ENCODE peak calls at places on chromosomes 4 and X, in four cellular contexts. A, D, E and B are unnamed samples.

GRCh38 chr4:112861378-112862317 is 187.8 kb upstream of the ANK2 start:
- DNase-seq in A (no peak), D (no peak), E (no peak), B (peak)

GRCh38 chr4:25981749-25982148 is 67.7 kb downstream of the SMIM20 start:
- DNase-seq in E (no peak), D (no peak), A (no peak), B (no peak)

GRCh38 chrX:42276982-42277690 is 353.8 kb upstream of the CASK start:
- DNase-seq in A (peak), E (no peak), D (no peak), B (no peak)

GRCh38 chrX:150202641-150203248 is 160.4 kb upstream of the MAMLD1 start:
- DNase-seq in E (no peak), A (peak), D (no peak), B (no peak)

GRCh38 chr4:85039526-85039925 is 73.0 kb upstream of the WDFY3 start:
- DNase-seq in E (no peak), A (peak), D (peak), B (no peak)

GRCh38 chr4:53591372-53591892 is at the start of gene LNX1:
- DNase-seq in D (peak), A (peak), E (peak), B (peak)

GRCh38 chr4:137543198-137543597 is 10.9 kb upstream of the PCDH18 start:
- DNase-seq in A (no peak), E (peak), D (no peak), B (peak)

GRCh38 chr4:140153744-140154571 is at the start of gene MAML3:
- DNase-seq in E (peak), D (peak), A (peak), B (peak)

GRCh38 chrX:48957477-48957826 is at the start of gene OTUD5:
- DNase-seq in D (no peak), E (peak), A (peak), B (no peak)

GRCh38 chr4:48008021-48008596 is 8.4 kb downstream of the CNGA1 start:
- DNase-seq in A (no peak), D (peak), E (peak), B (peak)

GRCh38 chr4:189445613-189446012 is 495.1 kb upstream of the FRG1 start:
- DNase-seq in D (no peak), E (no peak), A (no peak), B (no peak)

GRCh38 chr4:139919513-139919912 is 234.5 kb downstream of the MAML3 start:
- DNase-seq in A (no peak), D (no peak), E (no peak), B (no peak)

GRCh38 chrX:134683351-134683750 is 25.1 kb upstream of the PLAC1 start:
- DNase-seq in A (no peak), E (no peak), D (no peak), B (no peak)

GRCh38 chrX:136896121-136896914 is 15.8 kb upstream of the RBMX start:
- DNase-seq in E (no peak), D (no peak), A (no peak), B (no peak)

GRCh38 chr4:123997116-123997515 is 600.5 kb downstream of the SPRY1 start:
- DNase-seq in D (peak), E (peak), A (no peak), B (peak)

GRCh38 chr4:102352774-102353173 is 7.5 kb upstream of the SLC39A8 start:
- DNase-seq in A (peak), D (no peak), E (no peak), B (no peak)

GRCh38 chr4:24763631-24764302 is 31.6 kb upstream of the SOD3 start:
- DNase-seq in D (no peak), A (peak), E (no peak), B (no peak)

GRCh38 chr4:41745292-41746024 is 3.1 kb downstream of the PHOX2B start:
- DNase-seq in A (no peak), D (no peak), E (peak), B (peak)

GRCh38 chrX:118156953-118157608 is 40.5 kb upstream of the KLHL13 start:
- DNase-seq in E (peak), A (no peak), D (no peak), B (no peak)

GRCh38 chrX:151921866-151922265 is 9.2 kb downstream of the MAGEA4 start:
- DNase-seq in A (no peak), E (no peak), D (no peak), B (no peak)

GRCh38 chr4:17512973-17513665 is 1.2 kb upstream of the QDPR start:
- DNase-seq in D (no peak), A (no peak), E (no peak), B (no peak)

GRCh38 chrX:136162827-136163427 is 15.6 kb downstream of the FHL1 start:
- DNase-seq in E (peak), A (peak), D (peak), B (peak)

GRCh38 chrX:11750051-11750450 is 8.0 kb upstream of the MSL3 start:
- DNase-seq in A (no peak), E (no peak), D (no peak), B (no peak)

GRCh38 chrX:24145340-24146186 is 4.0 kb upstream of the ZFX start:
- DNase-seq in D (no peak), A (no peak), E (no peak), B (no peak)

GRCh38 chrX:25156323-25156722 is 140.6 kb upstream of the ARX start:
- DNase-seq in A (peak), E (no peak), D (no peak), B (no peak)

GRCh38 chrX:100494974-100495373 is 84.9 kb upstream of the PCDH19 start:
- DNase-seq in A (no peak), D (no peak), E (no peak), B (no peak)

GRCh38 chrX:120790118-120790517 is 85.5 kb downstream of the CT47B1 start:
- DNase-seq in E (peak), D (peak), A (peak), B (peak)

GRCh38 chr4:59973496-59973895 is 1226.6 kb upstream of the ADGRL3 start:
- DNase-seq in D (no peak), E (no peak), A (no peak), B (no peak)

GRCh38 chr4:91758487-91758886 is 545.3 kb upstream of the GRID2 start:
- DNase-seq in A (no peak), E (no peak), D (peak), B (no peak)
- TF ChIP-seq EZH2phosphoT487 in A (no peak), E (no peak), D (no peak), B (no peak)

GRCh38 chr4:167985565-167985964 is 106.8 kb upstream of the ANXA10 start:
- DNase-seq in A (no peak), E (no peak), D (no peak), B (no peak)
- H2AFZ ChIP-seq in A (no peak), E (no peak), D (no peak), B (no peak)

GRCh38 chrX:109268340-109268739 is 213.5 kb downstream of the GUCY2F start:
- DNase-seq in E (no peak), A (no peak), D (peak), B (no peak)

GRCh38 chrX:109266034-109266433 is 215.9 kb downstream of the GUCY2F start:
- DNase-seq in A (no peak), E (no peak), D (no peak), B (no peak)

GRCh38 chrX:109264878-109265277 is 217.0 kb downstream of the GUCY2F start:
- DNase-seq in A (no peak), E (no peak), D (no peak), B (no peak)

GRCh38 chrX:109274806-109275205 is 207.1 kb downstream of the GUCY2F start:
- DNase-seq in A (no peak), D (no peak), E (no peak), B (no peak)

DNA sequence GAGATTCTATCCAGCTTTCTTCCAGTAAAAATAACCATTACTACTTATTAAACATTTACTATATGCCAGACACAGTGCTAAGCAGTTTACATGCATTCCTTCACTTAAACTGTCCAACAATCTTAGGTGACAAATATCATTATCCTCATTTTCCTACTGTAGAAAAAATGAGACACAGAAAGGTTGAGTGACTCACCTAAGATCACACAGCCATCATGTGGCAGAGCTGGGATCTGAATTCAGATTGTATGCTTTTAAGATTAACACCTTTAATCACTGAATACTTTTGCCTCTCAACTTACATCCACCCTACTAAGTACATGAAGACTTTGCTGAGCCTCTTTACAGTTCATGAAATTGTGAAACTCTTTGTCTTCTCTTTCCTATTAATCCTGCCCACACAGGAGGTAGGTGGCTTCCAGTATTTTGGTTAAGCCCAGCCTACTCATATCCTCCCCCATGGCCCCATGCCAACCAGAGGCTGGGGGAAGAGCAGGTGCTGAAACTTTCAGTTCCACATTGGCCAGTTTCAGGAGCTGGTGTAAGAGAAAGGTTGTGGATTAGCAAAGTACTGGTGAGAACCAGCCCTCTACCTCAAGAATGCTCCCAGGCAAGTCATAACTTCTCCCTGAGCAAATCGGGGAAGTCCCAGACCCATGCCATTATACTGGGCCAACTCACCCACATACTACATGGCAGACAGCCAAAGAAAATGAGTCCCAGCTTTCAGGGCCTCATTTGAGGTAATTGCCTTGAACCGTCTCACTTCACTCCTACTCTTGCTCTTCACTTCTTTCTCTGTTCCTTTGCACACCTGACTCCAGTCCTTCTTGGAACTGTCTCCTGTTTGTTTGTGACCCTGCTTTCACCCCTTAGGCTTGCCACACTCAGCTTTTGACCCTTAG is 211.1 kb downstream of the GUCY2F start:
- DNase-seq in E (no peak), A (no peak), D (peak), B (no peak)
- TF ChIP-seq EZH2phosphoT487 in E (no peak), A (no peak), D (no peak), B (no peak)

GRCh38 chr4:107253579-107254068 is 217.5 kb upstream of the DKK2 start:
- DNase-seq in D (no peak), A (no peak), E (no peak), B (no peak)

GRCh38 chr4:107247738-107248137 is 211.6 kb upstream of the DKK2 start:
- DNase-seq in A (peak), E (no peak), D (no peak), B (no peak)

GRCh38 chr4:107253090-107253489 is 217.0 kb upstream of the DKK2 start:
- DNase-seq in A (no peak), E (no peak), D (no peak), B (no peak)

GRCh38 chr4:107252621-107253020 is 216.5 kb upstream of the DKK2 start:
- DNase-seq in A (no peak), D (no peak), E (no peak), B (peak)

GRCh38 chr4:107248571-107248970 is 212.5 kb upstream of the DKK2 start:
- DNase-seq in A (no peak), E (no peak), D (no peak), B (no peak)
- H2AFZ ChIP-seq in A (no peak), E (no peak), D (no peak), B (no peak)

GRCh38 chr4:79597266-79597665 is 189.2 kb upstream of the GK2 start:
- DNase-seq in D (no peak), A (no peak), E (no peak), B (no peak)
- TF ChIP-seq EZH2phosphoT487 in D (no peak), A (no peak), E (no peak), B (no peak)

GRCh38 chrX:13732246-13733067 is 2.0 kb downstream of the TRAPPC2 start:
- DNase-seq in A (no peak), D (no peak), E (no peak), B (no peak)

GRCh38 chrX:13733506-13733905 is 914 bp downstream of the TRAPPC2 start:
- DNase-seq in D (no peak), E (no peak), A (no peak), B (no peak)

GRCh38 chrX:13734278-13735172 is at the start of the genes OFD1 and TRAPPC2:
- DNase-seq in E (peak), D (peak), A (peak), B (peak)
- H2AFZ ChIP-seq in E (peak), D (no peak), A (peak), B (peak)

DNA sequence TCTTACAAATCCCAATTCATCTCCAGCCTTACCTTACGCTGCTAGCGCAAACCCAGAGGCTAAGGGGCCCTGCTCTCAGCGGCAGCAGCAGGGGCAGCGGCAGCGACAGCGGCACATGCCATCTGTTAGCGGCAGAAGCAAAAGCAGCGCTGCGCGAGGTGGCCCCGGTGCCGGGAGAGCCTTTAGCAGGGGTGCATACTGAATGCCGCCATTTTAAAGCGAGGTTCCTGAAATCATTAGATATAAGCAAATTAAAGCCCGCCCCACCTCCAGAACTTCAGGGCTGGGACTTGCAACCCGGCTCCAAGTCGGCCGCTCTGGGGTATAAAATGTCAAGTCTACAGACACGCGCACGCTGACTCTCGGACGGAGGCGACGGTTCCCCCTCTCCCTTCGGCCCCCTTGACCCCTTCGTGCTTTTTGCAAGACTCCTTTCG is at the start of gene MBNL3:
- DNase-seq in D (no peak), A (peak), E (peak), B (peak)
- TF ChIP-seq EZH2phosphoT487 in D (no peak), A (no peak), E (no peak), B (no peak)